ENCODE peak calls at places on chromosomes 2 and 18, in five cellular contexts. R is fibroblast of lung, D is psoas muscle, I is RWPE2, Z is MM.1S. T is an unnamed sample.

GRCh38 chr2:56104951-56105350 is 78.8 kb upstream of the CCDC85A start:
- DNase-seq in R (no peak), D (no peak), I (no peak), Z (no peak), T (no peak)

GRCh38 chr18:13973061-13973460 is 57.7 kb upstream of the MC2R start:
- DNase-seq in R (no peak), D (no peak), I (no peak), Z (no peak), T (no peak)

GRCh38 chr2:133756833-133757232 is 188.6 kb upstream of the NCKAP5 start:
- DNase-seq in R (no peak), D (no peak), I (no peak), Z (no peak), T (no peak)

GRCh38 chr18:72727038-72727690 is 140.6 kb downstream of the NETO1 start:
- DNase-seq in R (no peak), D (no peak), I (no peak), Z (no peak), T (no peak)

GRCh38 chr2:24122356-24123211 is 550 bp downstream of the PFN4 start:
- DNase-seq in R (peak; percentile 11), D (no peak), I (no peak), Z (no peak), T (no peak)

GRCh38 chr18:48879008-48879431 is 71.7 kb downstream of the SMAD7 start:
- DNase-seq in R (no peak), D (no peak), I (no peak), Z (no peak), T (no peak)

GRCh38 chr2:164495491-164496223 is 125.6 kb downstream of the GRB14 start:
- DNase-seq in R (peak; percentile 58), D (no peak), I (no peak), Z (no peak), T (no peak)

GRCh38 chr2:171523339-171523931 is 1.2 kb downstream of the CYBRD1 start:
- DNase-seq in R (peak; percentile 81), D (peak; percentile 86), I (peak; percentile 70), Z (no peak), T (peak; percentile 47)

GRCh38 chr18:59663096-59663495 is 34.1 kb downstream of the CCBE1 start:
- DNase-seq in R (no peak), D (no peak), I (no peak), Z (no peak), T (no peak)

GRCh38 chr2:120862254-120863172 is 126.8 kb downstream of the GLI2 start:
- DNase-seq in R (no peak), D (peak; percentile 34), I (peak; percentile 29), Z (no peak), T (no peak)
- TF ChIP-seq CTCF in R (peak; percentile 10), D (no peak), I (no peak), Z (no peak), T (no peak)

GRCh38 chr2:84830758-84831500 is 50.0 kb downstream of the TRABD2A start:
- DNase-seq in R (no peak), D (no peak), I (no peak), Z (no peak), T (no peak)

GRCh38 chr2:84823788-84824187 is 57.1 kb downstream of the TRABD2A start:
- DNase-seq in R (no peak), D (no peak), I (no peak), Z (no peak), T (no peak)

GRCh38 chr2:84830095-84830494 is 50.8 kb downstream of the TRABD2A start:
- DNase-seq in R (no peak), D (peak; percentile 61), I (no peak), Z (no peak), T (no peak)

GRCh38 chr2:84829693-84830092 is 51.2 kb downstream of the TRABD2A start:
- DNase-seq in R (no peak), D (no peak), I (no peak), Z (no peak), T (no peak)

GRCh38 chr2:84827978-84828575 is 52.8 kb downstream of the TRABD2A start:
- DNase-seq in R (no peak), D (no peak), I (no peak), Z (no peak), T (no peak)
- TF ChIP-seq CTCF in R (no peak), D (no peak), I (no peak), Z (no peak), T (no peak)

GRCh38 chr18:33761363-33761762 is 183.3 kb downstream of the ASXL3 start:
- DNase-seq in R (peak; percentile 68), D (no peak), I (no peak), Z (peak; percentile 28), T (no peak)
- TF ChIP-seq CTCF in R (peak; percentile 53), D (peak; percentile 31), I (peak; percentile 73), Z (peak; percentile 33), T (peak; percentile 53)

GRCh38 chr2:231927566-231927890 is 1.3 kb upstream of the NPPC start:
- DNase-seq in R (no peak), D (no peak), I (peak; percentile 17), Z (no peak), T (no peak)

GRCh38 chr2:231928481-231928880 is 2.3 kb upstream of the NPPC start:
- DNase-seq in R (no peak), D (no peak), I (peak; percentile 52), Z (no peak), T (no peak)

GRCh38 chr2:231925303-231926179 is 655 bp downstream of the NPPC start:
- DNase-seq in R (peak; percentile 87), D (peak; percentile 93), I (peak; percentile 68), Z (peak; percentile 78), T (peak; percentile 93)

GRCh38 chr2:231926180-231926741 is at the start of gene NPPC:
- DNase-seq in R (peak; percentile 40), D (no peak), I (peak; percentile 61), Z (peak; percentile 82), T (peak; percentile 90)

GRCh38 chr2:231926761-231927565 is 767 bp upstream of the NPPC start:
- DNase-seq in R (no peak), D (no peak), I (peak; percentile 60), Z (peak; percentile 62), T (peak; percentile 60)
- TF ChIP-seq CTCF in R (no peak), D (no peak), I (peak; percentile 36), Z (no peak), T (peak; percentile 17)

DNA sequence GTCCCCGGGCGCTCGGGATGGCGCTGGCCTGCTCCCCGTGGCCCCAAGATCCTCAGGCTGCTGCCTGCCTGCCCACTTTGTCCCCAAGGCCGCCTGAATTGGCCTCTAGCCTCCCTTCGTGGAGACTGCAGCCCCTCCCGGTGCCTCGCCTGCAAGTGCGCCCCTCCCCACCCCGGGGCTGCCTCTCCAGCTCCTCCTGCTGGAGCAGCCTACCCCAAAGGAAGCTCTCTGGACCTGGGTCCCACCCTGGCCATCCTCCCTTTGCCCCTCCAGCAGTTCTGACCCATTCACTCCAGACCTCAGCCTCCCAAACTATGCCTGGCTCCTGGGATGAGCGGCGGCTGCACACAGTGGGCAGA is 6.2 kb downstream of the ESPNL start:
- DNase-seq in R (no peak), D (no peak), I (peak; percentile 59), Z (no peak), T (no peak)
- TF ChIP-seq CTCF in R (no peak), D (no peak), I (no peak), Z (no peak), T (no peak)